ENCODE peak calls at places on chromosome 22, in seven cellular contexts. D, S, L, E, Q, O and H are unnamed samples.
A peak's percentile ranks its signal among the peaks of the same experiment; 100 is the strongest.

GRCh38 chr22:18024276-18024939 is at the start of gene MICAL3:
- DNase-seq in O (no peak), L (peak; percentile 68), Q (peak; percentile 61), S (peak; percentile 64), E (peak; percentile 80), D (peak; percentile 81), H (peak; percentile 53)

GRCh38 chr22:32723632-32724031 is 77.9 kb upstream of the TIMP3 start:
- DNase-seq in Q (no peak), O (peak; percentile 86), L (peak; percentile 46), D (no peak), E (no peak), S (peak; percentile 86), H (peak; percentile 94)

GRCh38 chr22:49768961-49769690 is 58.5 kb downstream of the BRD1 start:
- DNase-seq in E (peak; percentile 48), O (no peak), S (peak; percentile 61), D (peak; percentile 13), Q (peak; percentile 49), L (no peak), H (no peak)

GRCh38 chr22:29879738-29880137 is 3.2 kb upstream of the MTMR3 start:
- DNase-seq in S (no peak), D (peak; percentile 52), Q (no peak), L (no peak), O (no peak), E (no peak), H (peak; percentile 28)

GRCh38 chr22:25627271-25627848 is 62.9 kb downstream of the GRK3 start:
- DNase-seq in L (no peak), Q (no peak), O (no peak), S (peak; percentile 3), D (no peak), E (no peak), H (no peak)

GRCh38 chr22:45818130-45819085 is 146.8 kb downstream of the ATXN10 start:
- DNase-seq in L (no peak), Q (peak; percentile 64), E (no peak), O (no peak), S (no peak), D (peak; percentile 42), H (no peak)

GRCh38 chr22:35893698-35894097 is 134.9 kb downstream of the RBFOX2 start:
- DNase-seq in S (peak; percentile 64), O (no peak), L (no peak), Q (no peak), D (no peak), E (no peak), H (peak; percentile 77)

GRCh38 chr22:21443735-21444421 is 23.3 kb upstream of the TMEM191C start:
- DNase-seq in S (no peak), Q (peak; percentile 40), E (no peak), L (no peak), O (no peak), D (peak; percentile 8), H (no peak)

GRCh38 chr22:17267661-17268330 is 48.6 kb upstream of the ADA2 start:
- DNase-seq in Q (no peak), O (no peak), S (no peak), E (no peak), D (no peak), L (no peak), H (no peak)

GRCh38 chr22:37199103-37199838 is 11.2 kb upstream of the C1QTNF6 start:
- DNase-seq in E (peak; percentile 100), L (peak; percentile 99), Q (peak; percentile 99), D (peak; percentile 99), O (peak; percentile 96), S (peak; percentile 98), H (peak; percentile 96)

GRCh38 chr22:35899736-35900135 is 128.9 kb downstream of the RBFOX2 start:
- DNase-seq in O (no peak), S (peak; percentile 29), E (no peak), Q (no peak), L (no peak), D (no peak), H (no peak)

GRCh38 chr22:21942407-21942895 is 10.2 kb downstream of the PPM1F start:
- DNase-seq in D (no peak), Q (peak; percentile 65), S (peak; percentile 89), O (peak; percentile 77), E (peak; percentile 60), L (peak; percentile 44), H (peak; percentile 90)

GRCh38 chr22:45686004-45686403 is 14.4 kb downstream of the ATXN10 start:
- DNase-seq in D (no peak), O (peak; percentile 24), E (no peak), L (no peak), S (no peak), Q (no peak), H (peak; percentile 49)

GRCh38 chr22:44291265-44292006 is 21.3 kb downstream of the SHISAL1 start:
- DNase-seq in D (no peak), S (no peak), E (no peak), Q (no peak), O (no peak), L (no peak), H (peak; percentile 38)

GRCh38 chr22:40894417-40894816 is 32.5 kb upstream of the DNAJB7 start:
- DNase-seq in E (no peak), S (no peak), D (no peak), O (no peak), Q (no peak), L (no peak), H (no peak)

GRCh38 chr22:40904101-40904500 is 42.2 kb upstream of the DNAJB7 start:
- DNase-seq in D (no peak), L (no peak), O (no peak), S (no peak), Q (no peak), E (no peak), H (no peak)

DNA sequence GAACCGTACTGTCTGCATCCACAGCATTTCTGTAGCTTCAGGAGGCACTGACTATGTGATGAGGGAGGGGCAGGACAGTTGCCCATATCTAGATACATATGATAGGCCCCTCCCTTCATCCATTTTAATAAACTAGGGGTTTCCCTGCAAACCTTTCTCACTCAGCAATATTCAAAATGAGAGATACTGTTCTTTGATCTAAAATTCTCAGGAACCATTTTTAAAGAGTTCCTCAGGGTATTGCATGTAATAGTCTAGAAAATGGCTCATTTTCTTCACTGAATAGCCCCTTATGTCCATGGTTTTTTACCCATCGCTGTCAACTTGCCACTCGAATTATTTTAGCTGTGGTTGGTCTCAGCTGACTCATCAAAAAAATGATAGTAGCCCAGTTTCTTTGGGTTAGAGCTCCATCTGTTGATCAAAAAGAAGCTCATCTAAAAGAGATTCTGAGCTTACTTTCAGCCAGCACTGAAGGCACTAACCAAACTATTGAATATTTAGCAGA is 37.0 kb upstream of the DNAJB7 start:
- DNase-seq in O (peak; percentile 43), S (peak; percentile 73), Q (no peak), E (no peak), D (no peak), L (no peak), H (peak; percentile 68)
- TF ChIP-seq CTCF in O (peak; percentile 59), S (peak; percentile 63), Q (peak; percentile 25), E (no peak), D (peak; percentile 71), L (peak; percentile 27), H (peak; percentile 60)

DNA sequence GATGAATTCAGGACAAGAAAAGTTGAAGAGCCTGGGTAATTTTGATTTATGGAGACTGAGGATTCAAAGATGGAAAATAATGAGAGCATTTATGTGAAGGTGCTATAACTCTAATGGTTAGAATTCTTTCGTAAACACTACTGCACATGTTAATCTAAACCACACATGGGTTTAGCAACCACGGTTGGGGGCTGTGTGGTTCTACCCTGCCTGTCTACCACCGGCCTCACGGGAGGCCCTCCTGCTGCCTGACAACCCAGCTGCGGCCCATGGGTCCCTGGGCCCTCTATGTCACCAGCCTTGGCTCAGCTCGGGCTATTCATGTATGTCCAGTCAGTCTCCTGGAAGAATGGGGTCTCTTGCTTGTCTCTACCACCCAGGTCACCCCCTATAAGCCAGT is 68.5 kb upstream of the ARFGAP3 start:
- DNase-seq in Q (no peak), S (no peak), E (no peak), O (no peak), L (no peak), D (no peak), H (no peak)
- H3K4me3 ChIP-seq in Q (no peak overlapping the region), S (no peak overlapping the region), E (no peak overlapping the region), O (no peak overlapping the region), L (no peak overlapping the region), D (no peak overlapping the region), H (no peak overlapping the region)

GRCh38 chr22:42298746-42299145 is 28.3 kb upstream of the TCF20 start:
- DNase-seq in S (no peak), L (no peak), O (no peak), Q (no peak), E (no peak), D (no peak), H (no peak)

GRCh38 chr22:42294034-42294985 is 23.9 kb upstream of the TCF20 start:
- DNase-seq in Q (no peak), L (peak; percentile 77), D (no peak), O (peak; percentile 24), E (peak; percentile 68), S (peak; percentile 67), H (peak; percentile 31)

GRCh38 chr22:42297778-42298177 is 27.3 kb upstream of the TCF20 start:
- DNase-seq in S (no peak), O (no peak), D (no peak), Q (no peak), L (no peak), E (no peak), H (no peak)

GRCh38 chr22:42296883-42297282 is 26.4 kb upstream of the TCF20 start:
- DNase-seq in S (no peak), L (no peak), E (no peak), D (no peak), Q (no peak), O (no peak), H (no peak)

GRCh38 chr22:42296381-42296853 is 26.0 kb upstream of the TCF20 start:
- DNase-seq in D (peak; percentile 93), S (no peak), E (no peak), L (no peak), Q (no peak), O (no peak), H (no peak)
- TF ChIP-seq CTCF in D (peak; percentile 64), S (no peak), E (no peak), L (no peak), Q (no peak), O (peak; percentile 40), H (no peak)

GRCh38 chr22:19759994-19760651 is 455 bp upstream of the TBX1 start:
- DNase-seq in L (no peak), E (no peak), S (no peak), D (no peak), O (no peak), Q (no peak), H (no peak)

GRCh38 chr22:19760652-19761002 is at the start of gene TBX1:
- DNase-seq in D (no peak), O (no peak), L (no peak), Q (no peak), E (no peak), S (no peak), H (no peak)

GRCh38 chr22:19762315-19763140 is 1.9 kb downstream of the TBX1 start:
- DNase-seq in Q (no peak), D (no peak), E (no peak), S (no peak), L (no peak), O (no peak), H (no peak)

GRCh38 chr22:19761500-19762314 is 1.1 kb downstream of the TBX1 start:
- DNase-seq in O (no peak), D (no peak), Q (no peak), E (no peak), L (no peak), S (no peak), H (peak; percentile 34)

DNA sequence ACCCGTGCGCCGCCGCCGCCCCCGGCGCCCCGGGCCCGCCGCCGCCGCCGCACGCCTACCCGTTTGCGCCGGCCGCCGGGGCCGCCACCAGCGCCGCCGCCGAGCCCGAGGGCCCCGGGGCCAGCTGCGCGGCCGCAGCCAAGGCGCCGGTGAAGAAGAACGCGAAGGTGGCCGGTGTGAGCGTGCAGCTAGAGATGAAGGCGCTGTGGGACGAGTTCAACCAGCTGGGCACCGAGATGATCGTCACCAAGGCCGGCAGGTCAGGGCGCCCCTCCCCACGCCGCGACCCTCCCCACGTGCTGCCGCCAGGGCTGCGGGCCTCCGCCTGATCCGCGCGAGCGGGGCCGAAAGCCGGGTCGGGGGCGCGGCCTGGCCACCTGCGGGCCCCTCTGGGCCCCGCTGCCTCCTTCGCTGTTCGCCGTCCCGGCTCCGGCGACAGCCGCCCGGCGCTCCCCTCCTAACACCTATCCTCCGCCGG is 483 bp downstream of the TBX1 start:
- DNase-seq in O (no peak), Q (no peak), L (no peak), S (no peak), D (no peak), E (no peak), H (no peak)
- H3K4me3 ChIP-seq in O (peak overlapping the region; percentile 17), Q (peak overlapping the region; percentile 69), L (no peak overlapping the region), S (no peak overlapping the region), D (no peak overlapping the region), E (no peak overlapping the region), H (peak overlapping the region; percentile 28)